ENCODE peak calls at places on chromosomes 7 and 10, in four cellular contexts. One of them, this sample, is unnamed.

GRCh38 chr10:71981024-71981867 is 17.1 kb downstream of the CHST3 start:
- DNase-seq in mesendoderm: no peak
- DNase-seq in dorsolateral prefrontal cortex: peak
- DNase-seq in cardiac muscle cell: no peak
- DNase-seq in this sample: peak

GRCh38 chr7:140314571-140315480 is 83.5 kb downstream of the SLC37A3 start:
- DNase-seq in dorsolateral prefrontal cortex: no peak
- DNase-seq in cardiac muscle cell: no peak
- DNase-seq in mesendoderm: no peak
- DNase-seq in this sample: peak

GRCh38 chr7:101608772-101609713 is 20.1 kb downstream of the MYL10 start:
- DNase-seq in cardiac muscle cell: no peak
- DNase-seq in dorsolateral prefrontal cortex: no peak
- DNase-seq in mesendoderm: peak
- DNase-seq in this sample: no peak

GRCh38 chr10:5589963-5590511 is 65.3 kb downstream of the CALML3 start:
- DNase-seq in cardiac muscle cell: no peak
- DNase-seq in mesendoderm: no peak
- DNase-seq in dorsolateral prefrontal cortex: no peak
- DNase-seq in this sample: no peak

GRCh38 chr10:11411926-11412545 is 199.4 kb downstream of the USP6NL start:
- DNase-seq in mesendoderm: peak
- DNase-seq in dorsolateral prefrontal cortex: no peak
- DNase-seq in cardiac muscle cell: no peak
- DNase-seq in this sample: no peak

GRCh38 chr7:41311301-41311700 is 391.6 kb downstream of the INHBA start:
- DNase-seq in cardiac muscle cell: no peak
- DNase-seq in mesendoderm: no peak
- DNase-seq in dorsolateral prefrontal cortex: no peak
- DNase-seq in this sample: no peak

GRCh38 chr7:92177362-92177761 is 1.6 kb downstream of the LRRD1 start:
- DNase-seq in mesendoderm: no peak
- DNase-seq in cardiac muscle cell: no peak
- DNase-seq in dorsolateral prefrontal cortex: no peak
- DNase-seq in this sample: no peak

GRCh38 chr10:88042162-88043100 is 179.0 kb downstream of the PTEN start:
- DNase-seq in mesendoderm: peak
- DNase-seq in dorsolateral prefrontal cortex: no peak
- DNase-seq in cardiac muscle cell: peak
- DNase-seq in this sample: no peak

GRCh38 chr7:136998495-136998894 is 130.0 kb downstream of the CHRM2 start:
- DNase-seq in mesendoderm: no peak
- DNase-seq in cardiac muscle cell: no peak
- DNase-seq in dorsolateral prefrontal cortex: no peak
- DNase-seq in this sample: no peak

GRCh38 chr7:158450476-158451124 is 137.0 kb downstream of the PTPRN2 start:
- DNase-seq in dorsolateral prefrontal cortex: no peak
- DNase-seq in mesendoderm: no peak
- DNase-seq in cardiac muscle cell: no peak
- DNase-seq in this sample: no peak

GRCh38 chr7:151366872-151367207 is 25.2 kb downstream of the NUB1 start:
- DNase-seq in dorsolateral prefrontal cortex: no peak
- DNase-seq in mesendoderm: no peak
- DNase-seq in cardiac muscle cell: no peak
- DNase-seq in this sample: no peak

GRCh38 chr7:30475580-30475979 is 3.0 kb downstream of the NOD1 start:
- DNase-seq in dorsolateral prefrontal cortex: no peak
- DNase-seq in cardiac muscle cell: peak
- DNase-seq in mesendoderm: no peak
- DNase-seq in this sample: no peak

GRCh38 chr10:124966008-124966407 is 24.1 kb downstream of the ZRANB1 start:
- DNase-seq in mesendoderm: no peak
- DNase-seq in cardiac muscle cell: no peak
- DNase-seq in dorsolateral prefrontal cortex: no peak
- DNase-seq in this sample: no peak

GRCh38 chr10:60810437-60811182 is 32.3 kb downstream of the CDK1 start:
- DNase-seq in dorsolateral prefrontal cortex: no peak
- DNase-seq in cardiac muscle cell: peak
- DNase-seq in mesendoderm: no peak
- DNase-seq in this sample: no peak

GRCh38 chr10:4847580-4848020 is 21.6 kb downstream of the AKR1E2 start:
- DNase-seq in dorsolateral prefrontal cortex: no peak
- DNase-seq in cardiac muscle cell: no peak
- DNase-seq in mesendoderm: peak
- DNase-seq in this sample: no peak

GRCh38 chr7:23544913-23545354 is 13.2 kb upstream of the TRA2A start:
- DNase-seq in cardiac muscle cell: peak
- DNase-seq in mesendoderm: peak
- DNase-seq in dorsolateral prefrontal cortex: no peak
- DNase-seq in this sample: no peak

GRCh38 chr7:79520543-79520942 is 67.1 kb upstream of the MAGI2 start:
- DNase-seq in cardiac muscle cell: no peak
- DNase-seq in mesendoderm: no peak
- DNase-seq in dorsolateral prefrontal cortex: no peak
- DNase-seq in this sample: no peak

GRCh38 chr10:22335204-22335956 is 9.9 kb upstream of the SPAG6 start:
- DNase-seq in mesendoderm: peak
- DNase-seq in cardiac muscle cell: peak
- DNase-seq in dorsolateral prefrontal cortex: peak
- DNase-seq in this sample: no peak

GRCh38 chr7:30238721-30239441 is 45.5 kb upstream of the ZNRF2 start:
- DNase-seq in cardiac muscle cell: peak
- DNase-seq in mesendoderm: no peak
- DNase-seq in dorsolateral prefrontal cortex: no peak
- DNase-seq in this sample: no peak

DNA sequence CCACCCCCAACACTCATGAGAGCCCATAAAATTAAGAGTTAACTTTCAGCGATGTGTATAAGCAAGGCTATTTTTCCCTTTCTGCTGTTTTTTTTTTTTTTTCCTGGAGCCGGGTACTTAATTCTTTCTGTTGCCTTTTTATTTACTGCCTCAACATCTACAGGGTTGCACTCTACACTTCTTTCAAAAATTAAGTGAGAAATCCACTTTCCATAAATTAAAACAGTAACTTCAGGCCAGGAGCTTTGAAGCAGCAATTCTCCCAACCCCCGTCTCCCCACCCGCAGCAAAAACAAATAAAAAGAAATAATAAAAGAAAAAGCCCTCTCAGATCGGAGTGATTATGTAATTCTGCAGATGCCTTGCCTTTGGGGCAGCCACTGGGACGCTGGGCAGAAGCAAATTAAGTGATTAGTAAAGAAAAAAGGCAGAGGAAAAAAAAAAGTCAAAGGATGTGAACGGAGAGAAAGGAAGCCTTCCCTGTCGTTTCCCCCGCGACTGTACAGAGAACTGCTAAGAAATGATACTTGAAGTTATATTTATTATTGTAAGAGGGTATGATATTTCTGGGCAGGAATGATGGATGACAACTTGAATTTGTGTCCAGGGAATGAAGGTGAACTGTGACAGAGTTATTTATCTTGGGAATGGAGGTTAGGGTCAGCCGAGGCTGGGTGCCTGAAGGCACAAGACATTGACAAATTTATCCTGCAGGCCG is 603.7 kb downstream of the LRMDA start:
- DNase-seq in dorsolateral prefrontal cortex: no peak
- DNase-seq in cardiac muscle cell: peak
- DNase-seq in mesendoderm: no peak
- DNase-seq in this sample: no peak
- H3K27ac ChIP-seq in dorsolateral prefrontal cortex: no peak
- H3K27ac ChIP-seq in cardiac muscle cell: peak
- H3K27ac ChIP-seq in mesendoderm: no peak
- H3K27ac ChIP-seq in this sample: no peak

GRCh38 chr7:142562688-142563087 is 186.6 kb upstream of the PRSS1 start:
- DNase-seq in cardiac muscle cell: no peak
- DNase-seq in dorsolateral prefrontal cortex: no peak
- DNase-seq in mesendoderm: no peak
- DNase-seq in this sample: no peak
- H3K27ac ChIP-seq in cardiac muscle cell: no peak
- H3K27ac ChIP-seq in dorsolateral prefrontal cortex: no peak
- H3K27ac ChIP-seq in mesendoderm: no peak
- H3K27ac ChIP-seq in this sample: no peak

DNA sequence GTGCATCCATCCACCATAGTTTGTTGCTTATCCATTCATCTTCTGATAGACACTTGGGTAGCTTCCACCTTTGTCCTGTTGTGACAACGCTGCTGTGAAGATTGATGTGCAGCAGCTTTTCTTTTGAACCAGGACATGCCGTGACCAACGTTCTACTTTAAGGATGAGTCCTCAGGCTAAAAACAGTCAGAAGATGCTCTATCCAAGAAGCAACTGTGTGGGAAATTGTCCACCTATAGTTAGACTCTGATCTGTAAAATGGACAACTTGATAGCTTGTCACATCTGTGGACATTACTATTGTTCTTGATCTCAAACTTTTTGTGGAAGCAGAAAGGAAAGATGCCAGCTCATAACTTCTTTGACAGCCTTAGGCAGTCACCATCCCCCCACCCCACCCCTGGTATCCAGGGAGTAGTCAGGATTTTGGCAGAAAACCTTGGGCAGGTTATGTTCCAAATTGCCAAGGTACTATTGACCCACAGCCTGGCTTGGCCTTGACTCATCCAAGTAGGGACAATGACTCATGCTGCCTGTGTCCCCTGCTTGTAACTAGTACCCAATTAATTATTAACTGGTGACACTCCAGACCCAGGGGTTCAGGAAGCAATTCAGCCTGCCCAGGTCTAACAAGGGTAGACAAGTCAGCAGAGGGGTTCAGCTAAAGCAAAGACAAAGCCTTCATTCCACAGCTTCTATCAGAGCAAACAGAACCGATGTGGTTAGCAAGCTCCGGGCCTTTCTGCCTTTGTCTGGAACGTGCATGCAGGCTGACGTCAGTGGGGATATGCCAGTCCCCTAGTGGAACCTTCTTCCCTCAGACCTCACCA is 99.6 kb upstream of the ANLN start:
- DNase-seq in mesendoderm: no peak
- DNase-seq in dorsolateral prefrontal cortex: no peak
- DNase-seq in cardiac muscle cell: no peak
- DNase-seq in this sample: no peak
- H3K27ac ChIP-seq in mesendoderm: no peak
- H3K27ac ChIP-seq in dorsolateral prefrontal cortex: peak
- H3K27ac ChIP-seq in cardiac muscle cell: no peak
- H3K27ac ChIP-seq in this sample: no peak

DNA sequence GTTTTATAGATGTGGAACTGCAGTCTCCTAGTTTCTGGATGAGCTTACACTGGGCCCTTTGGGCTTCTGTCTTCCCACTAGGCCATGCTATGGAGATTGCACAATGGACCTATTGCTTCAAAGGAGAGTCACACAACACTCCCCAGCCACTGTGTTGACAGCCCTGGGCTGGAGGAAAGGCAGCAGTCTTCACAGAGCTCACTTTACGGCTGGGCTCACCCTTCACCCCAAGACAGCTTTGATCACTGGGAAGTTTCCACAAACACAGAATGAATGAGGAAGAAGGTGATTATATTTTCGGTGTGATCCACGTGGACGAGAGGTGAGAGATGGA is 92.8 kb upstream of the GDF10 start:
- DNase-seq in cardiac muscle cell: peak
- DNase-seq in mesendoderm: no peak
- DNase-seq in dorsolateral prefrontal cortex: no peak
- DNase-seq in this sample: no peak
- H3K27ac ChIP-seq in cardiac muscle cell: peak
- H3K27ac ChIP-seq in mesendoderm: no peak
- H3K27ac ChIP-seq in dorsolateral prefrontal cortex: no peak
- H3K27ac ChIP-seq in this sample: no peak